ENCODE peak calls at places on chromosomes 4 and X, in ten cellular contexts. N is foreskin keratinocyte, F is fibroblast of lung, V is AG04450, K is cardiac muscle cell, X is upper lobe of right lung, I is mesothelial cell of epicardium, S is uterus, D is lower lobe of right lung, O is tibial artery. R is an unnamed sample.

GRCh38 chr4:4289575-4289929 is 402 bp downstream of the LYAR start:
- DNase-seq in N (peak), O (no peak), X (no peak), I (no peak), S (no peak), F (no peak), D (peak), V (no peak), K (no peak), R (no peak)

GRCh38 chr4:3835527-3836040 is 69.4 kb downstream of the ADRA2C start:
- DNase-seq in V (no peak), S (no peak), N (no peak), X (no peak), O (no peak), K (no peak), I (no peak), D (no peak), F (no peak), R (no peak)

GRCh38 chr4:74284074-74284473 is 24.2 kb upstream of the EPGN start:
- DNase-seq in D (no peak), K (no peak), I (no peak), S (no peak), X (no peak), N (peak), O (no peak), F (peak), V (no peak), R (peak)

GRCh38 chrX:130728208-130728607 is 174.8 kb downstream of the ENOX2 start:
- DNase-seq in K (no peak), N (no peak), D (no peak), S (no peak), I (no peak), O (no peak), F (peak), X (no peak), V (no peak), R (no peak)

GRCh38 chrX:152902502-152902820 is 4.6 kb downstream of the ZNF185 start:
- DNase-seq in S (no peak), K (no peak), N (no peak), V (no peak), I (no peak), D (no peak), O (no peak), X (no peak), F (no peak), R (no peak)

GRCh38 chrX:84199688-84200087 is 11.7 kb upstream of the RPS6KA6 start:
- DNase-seq in I (no peak), F (no peak), N (no peak), D (no peak), K (no peak), S (no peak), X (no peak), O (no peak), V (no peak), R (no peak)

GRCh38 chr4:54643958-54644357 is 13.8 kb upstream of the KIT start:
- DNase-seq in K (no peak), N (no peak), D (no peak), S (no peak), X (no peak), V (no peak), O (no peak), I (no peak), F (no peak), R (no peak)

GRCh38 chrX:155968106-155968714 is 29.3 kb upstream of the IL9R start:
- DNase-seq in I (no peak), N (no peak), F (no peak), S (no peak), X (no peak), V (no peak), D (no peak), O (no peak), K (no peak), R (no peak)

GRCh38 chrX:12526296-12526695 is 264.9 kb upstream of the PRPS2 start:
- DNase-seq in I (no peak), F (no peak), D (no peak), N (no peak), V (no peak), S (no peak), O (no peak), K (no peak), X (no peak), R (no peak)

GRCh38 chr4:6478546-6479220 is 6.3 kb upstream of the PPP2R2C start:
- DNase-seq in S (no peak), O (no peak), V (no peak), X (peak), D (no peak), I (no peak), N (no peak), K (no peak), F (no peak), R (no peak)

GRCh38 chr4:182307746-182308145 is 64.5 kb downstream of the TENM3 start:
- DNase-seq in D (no peak), I (no peak), N (peak), S (no peak), K (no peak), X (no peak), V (peak), O (no peak), F (peak), R (peak)

GRCh38 chr4:182310316-182310715 is 67.1 kb downstream of the TENM3 start:
- DNase-seq in O (no peak), S (no peak), X (no peak), I (no peak), V (peak), K (no peak), F (peak), D (no peak), N (no peak), R (no peak)

GRCh38 chr4:182303847-182304246 is 60.6 kb downstream of the TENM3 start:
- DNase-seq in V (no peak), X (no peak), K (no peak), D (no peak), I (no peak), S (no peak), F (no peak), N (no peak), O (no peak), R (no peak)

GRCh38 chr4:182309877-182310276 is 66.7 kb downstream of the TENM3 start:
- DNase-seq in S (no peak), K (no peak), I (no peak), O (no peak), D (no peak), F (no peak), X (no peak), V (no peak), N (no peak), R (no peak)

GRCh38 chr4:182306792-182307507 is 63.7 kb downstream of the TENM3 start:
- DNase-seq in N (peak), I (no peak), K (no peak), O (no peak), X (no peak), F (peak), S (no peak), V (no peak), D (no peak), R (no peak)
- TF ChIP-seq CTCF in N (peak), I (peak), K (peak), O (no peak), X (no peak), F (peak), S (no peak), V (peak), D (no peak), R (peak)

GRCh38 chr4:93199492-93199891 is 629.1 kb upstream of the ATOH1 start:
- DNase-seq in N (peak), I (no peak), D (no peak), F (peak), V (no peak), O (no peak), K (peak), S (no peak), X (no peak), R (peak)
- TF ChIP-seq CTCF in N (peak), I (peak), D (peak), F (peak), V (peak), O (peak), K (peak), S (peak), X (peak), R (peak)

GRCh38 chr4:24164797-24165196 is 274.9 kb upstream of the PPARGC1A start:
- DNase-seq in I (no peak), S (no peak), N (no peak), X (no peak), D (no peak), O (no peak), V (no peak), K (no peak), F (no peak), R (no peak)

GRCh38 chr4:24166501-24166900 is 276.7 kb upstream of the PPARGC1A start:
- DNase-seq in V (no peak), F (no peak), O (no peak), S (no peak), I (no peak), K (no peak), D (no peak), X (no peak), N (no peak), R (no peak)

GRCh38 chr4:24164054-24164453 is 274.2 kb upstream of the PPARGC1A start:
- DNase-seq in X (no peak), F (peak), O (no peak), I (no peak), D (no peak), V (no peak), S (no peak), K (no peak), N (no peak), R (peak)

GRCh38 chr4:24160358-24160757 is 270.5 kb upstream of the PPARGC1A start:
- DNase-seq in X (no peak), O (no peak), V (no peak), F (peak), S (no peak), N (no peak), K (peak), D (no peak), I (no peak), R (peak)

DNA sequence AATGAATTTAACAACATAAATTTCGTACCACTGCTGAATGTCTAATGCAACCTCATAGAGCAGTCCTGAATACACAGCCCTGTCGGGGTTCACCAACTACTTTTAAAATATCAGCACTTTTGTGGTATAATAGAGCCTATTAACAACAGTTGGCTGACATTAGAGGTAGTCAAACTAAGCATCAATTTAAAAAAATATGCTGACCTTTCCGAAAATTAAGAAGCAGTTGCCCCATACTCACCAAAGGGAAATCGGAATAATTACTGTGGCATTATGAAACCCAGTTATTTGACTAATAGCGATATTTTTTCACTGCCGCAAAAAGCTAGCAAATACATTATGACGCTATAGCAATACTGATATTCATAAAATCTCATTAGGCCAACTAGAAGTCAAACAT is 273.5 kb upstream of the PPARGC1A start:
- DNase-seq in I (no peak), K (no peak), O (no peak), S (no peak), V (no peak), X (no peak), D (no peak), F (no peak), N (no peak), R (no peak)
- TF ChIP-seq CTCF in I (no peak), K (no peak), O (no peak), S (no peak), V (no peak), X (no peak), D (no peak), F (no peak), N (no peak), R (no peak)

GRCh38 chr4:84167579-84167978 is 331.5 kb downstream of the NKX6-1 start:
- DNase-seq in I (no peak), N (no peak), V (no peak), S (no peak), D (no peak), O (no peak), F (no peak), K (peak), X (no peak), R (no peak)
- TF ChIP-seq CTCF in I (no peak), N (peak), V (peak), S (no peak), D (no peak), O (no peak), F (no peak), K (no peak), X (no peak), R (peak)

GRCh38 chr4:184471872-184472539 is 2.3 kb downstream of the IRF2 start:
- DNase-seq in D (no peak), F (no peak), N (no peak), V (no peak), O (no peak), K (no peak), S (no peak), I (no peak), X (no peak), R (no peak)
- TF ChIP-seq CTCF in D (no peak), F (no peak), N (peak), V (peak), O (no peak), K (no peak), S (no peak), I (no peak), X (no peak), R (no peak)

DNA sequence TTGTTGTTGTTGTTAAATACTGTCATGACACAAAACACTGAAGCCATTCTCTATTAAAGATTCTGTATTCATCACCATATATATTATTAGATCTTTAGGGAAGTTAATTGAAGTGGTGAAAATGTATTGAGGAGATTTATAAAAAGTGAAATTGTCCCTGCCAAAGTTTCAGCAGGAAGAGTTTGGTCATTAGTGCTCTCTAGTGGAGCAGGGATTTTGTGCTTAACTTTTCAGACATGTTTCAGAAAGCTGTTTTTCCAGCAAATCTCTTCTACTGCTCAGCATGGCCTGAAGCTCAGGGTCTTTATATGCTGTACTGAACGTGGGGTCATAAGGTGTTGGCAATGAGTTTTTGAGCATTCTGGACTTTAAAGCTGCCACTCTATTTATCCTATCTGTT is 36.7 kb upstream of the CXXC4 start:
- DNase-seq in X (no peak), S (no peak), I (no peak), F (no peak), V (no peak), O (no peak), D (no peak), N (no peak), K (peak), R (no peak)
- TF ChIP-seq CTCF in X (no peak), S (no peak), I (no peak), F (peak), V (no peak), O (peak), D (no peak), N (peak), K (no peak), R (peak)

GRCh38 chr4:138576684-138577083 is 334.5 kb upstream of the SLC7A11 start:
- DNase-seq in N (peak), D (no peak), K (peak), O (no peak), F (peak), V (peak), I (no peak), X (no peak), S (no peak), R (no peak)
- TF ChIP-seq CTCF in N (peak), D (no peak), K (peak), O (no peak), F (peak), V (peak), I (no peak), X (no peak), S (no peak), R (peak)

GRCh38 chrX:103687073-103687695 is 685 bp upstream of the MORF4L2 start:
- DNase-seq in S (peak), F (peak), O (peak), V (peak), N (no peak), I (peak), X (peak), D (peak), K (peak), R (peak)
- TF ChIP-seq CTCF in S (peak), F (peak), O (peak), V (peak), N (peak), I (peak), X (peak), D (peak), K (peak), R (peak)

GRCh38 chr4:26583865-26584652 is at the start of gene TBC1D19:
- DNase-seq in V (peak), K (peak), D (peak), S (peak), I (peak), N (peak), X (peak), O (peak), F (peak), R (no peak)
- TF ChIP-seq CTCF in V (no peak), K (no peak), D (no peak), S (peak), I (no peak), N (peak), X (no peak), O (no peak), F (no peak), R (no peak)

GRCh38 chrX:19386679-19387078 is 43.0 kb downstream of the PDHA1 start:
- DNase-seq in I (no peak), D (no peak), S (no peak), X (no peak), N (no peak), O (no peak), F (no peak), K (no peak), V (no peak), R (no peak)

GRCh38 chrX:19377799-19378198 is 34.1 kb downstream of the PDHA1 start:
- DNase-seq in O (no peak), I (no peak), S (no peak), N (no peak), F (no peak), K (no peak), D (no peak), V (no peak), X (no peak), R (no peak)

GRCh38 chrX:19381326-19381725 is 37.6 kb downstream of the PDHA1 start:
- DNase-seq in I (no peak), S (no peak), N (no peak), D (no peak), K (no peak), X (no peak), F (no peak), V (no peak), O (no peak), R (no peak)

GRCh38 chrX:19388064-19388679 is 44.4 kb downstream of the PDHA1 start:
- DNase-seq in V (no peak), N (no peak), O (no peak), I (no peak), D (no peak), F (no peak), X (no peak), S (no peak), K (no peak), R (no peak)

DNA sequence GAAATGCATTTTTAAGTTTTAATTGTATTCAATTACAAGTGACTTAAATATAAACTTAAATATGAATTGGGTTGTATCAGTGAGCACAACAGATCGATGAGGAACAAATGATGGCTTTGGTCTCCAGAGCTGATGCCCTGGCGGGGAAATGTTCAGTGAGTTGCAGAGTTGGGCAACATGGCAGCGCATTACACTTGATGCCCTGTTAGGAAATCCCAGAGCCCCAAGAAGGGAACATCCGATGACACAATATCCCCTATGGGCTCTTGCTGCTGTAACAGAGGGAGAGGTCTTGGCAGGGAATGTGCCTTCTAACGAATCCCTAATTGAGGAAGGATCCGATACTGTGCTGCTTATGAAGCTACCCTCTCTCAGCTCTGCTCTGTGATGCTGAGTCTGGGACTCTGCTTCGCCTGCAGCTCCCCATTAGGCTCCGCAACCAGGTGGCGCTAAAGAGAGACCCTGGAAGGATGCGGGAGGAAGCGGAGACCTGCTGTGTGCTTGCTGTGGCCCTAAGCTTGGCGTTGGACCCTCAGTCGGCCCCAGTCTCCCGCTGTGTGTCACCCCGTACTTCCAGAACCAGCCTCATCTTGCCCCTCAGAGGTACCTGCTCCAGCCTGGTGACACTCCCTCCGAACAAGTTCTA is 38.9 kb downstream of the PDHA1 start:
- DNase-seq in N (no peak), X (peak), F (peak), I (no peak), D (peak), V (no peak), K (peak), O (no peak), S (no peak), R (no peak)
- TF ChIP-seq CTCF in N (peak), X (peak), F (peak), I (peak), D (peak), V (peak), K (peak), O (peak), S (no peak), R (peak)

R was measured in kidney epithelial cell.